ENCODE peak calls at places on chromosomes 4 and X, in six cellular contexts. M, W, C, E, Q and F are unnamed samples.

GRCh38 chrX:114774691-114775090 is 190.8 kb downstream of the HTR2C start:
- DNase-seq in Q (no peak), E (peak), W (no peak), C (peak), M (no peak), F (no peak)

GRCh38 chrX:54786972-54787371 is 11.1 kb downstream of the ITIH6 start:
- DNase-seq in C (peak), M (no peak), Q (no peak), W (no peak), E (peak), F (no peak)

GRCh38 chrX:34653811-34654210 is 3.3 kb downstream of the TMEM47 start:
- DNase-seq in M (no peak), Q (no peak), E (peak), W (peak), C (no peak), F (peak)

GRCh38 chr4:27141530-27141929 is 280.9 kb downstream of the STIM2 start:
- DNase-seq in M (no peak), W (no peak), Q (no peak), E (no peak), C (peak), F (no peak)

GRCh38 chrX:332496-332860 is 13.9 kb upstream of the GTPBP6 start:
- DNase-seq in C (no peak), E (no peak), Q (no peak), W (no peak), M (no peak), F (no peak)

GRCh38 chr4:163558539-163559044 is 64.1 kb downstream of the TMA16 start:
- DNase-seq in C (no peak), E (no peak), W (no peak), Q (no peak), M (no peak), F (peak)

GRCh38 chr4:8009710-8010534 is 70.3 kb upstream of the AFAP1 start:
- DNase-seq in E (no peak), M (no peak), W (no peak), Q (no peak), C (no peak), F (no peak)

GRCh38 chr4:15145709-15146108 is 143.4 kb downstream of the CPEB2 start:
- DNase-seq in C (no peak), M (no peak), W (no peak), Q (no peak), E (no peak), F (no peak)

GRCh38 chrX:141662781-141663180 is 35.8 kb downstream of the SPANXD start:
- DNase-seq in C (no peak), Q (no peak), E (no peak), M (no peak), W (no peak), F (no peak)

GRCh38 chr4:151434183-151434860 is 25.3 kb downstream of the FHIP1A start:
- DNase-seq in C (peak), W (no peak), M (peak), E (no peak), Q (no peak), F (no peak)

GRCh38 chrX:107674480-107675364 is 46.4 kb downstream of the PRPS1 start:
- DNase-seq in C (peak), E (no peak), M (no peak), Q (no peak), W (no peak), F (peak)

GRCh38 chr4:11769425-11769824 is 340.7 kb upstream of the HS3ST1 start:
- DNase-seq in C (no peak), M (peak), Q (no peak), E (no peak), W (no peak), F (peak)

GRCh38 chr4:75180790-75181776 is 248.2 kb downstream of the PARM1 start:
- DNase-seq in E (peak), M (no peak), C (peak), Q (no peak), W (no peak), F (peak)
- H3K4me3 ChIP-seq in E (no peak), M (peak), C (no peak), Q (no peak), W (no peak), F (no peak)

GRCh38 chrX:41596586-41596985 is 92.2 kb upstream of the GPR34 start:
- DNase-seq in M (peak), E (no peak), C (no peak), Q (no peak), W (no peak), F (no peak)

GRCh38 chrX:41603591-41603990 is 85.2 kb upstream of the GPR34 start:
- DNase-seq in E (no peak), Q (no peak), M (no peak), C (no peak), W (no peak), F (no peak)

GRCh38 chrX:41602946-41603345 is 85.8 kb upstream of the GPR34 start:
- DNase-seq in E (no peak), M (peak), W (no peak), C (no peak), Q (no peak), F (no peak)

GRCh38 chrX:41599507-41599906 is 89.3 kb upstream of the GPR34 start:
- DNase-seq in C (no peak), Q (no peak), W (no peak), M (no peak), E (no peak), F (no peak)

GRCh38 chrX:41600266-41600665 is 88.5 kb upstream of the GPR34 start:
- DNase-seq in C (peak), M (peak), E (peak), Q (no peak), W (no peak), F (peak)
- H2AK5ac ChIP-seq in C (no peak), M (no peak), E (no peak), Q (no peak), W (no peak), F (no peak)

GRCh38 chr4:106315968-106316772 is at the start of the genes AIMP1 and TBCK:
- DNase-seq in W (peak), E (peak), C (peak), M (peak), Q (peak), F (peak)
- H4K8ac ChIP-seq in W (peak), E (no peak), C (peak), M (peak), Q (peak), F (peak)

GRCh38 chr4:17616283-17616682 is 1.8 kb downstream of the MED28 start:
- DNase-seq in C (no peak), W (no peak), E (no peak), Q (no peak), M (no peak), F (no peak)
- H3K4me3 ChIP-seq in C (no peak), W (peak), E (no peak), Q (no peak), M (no peak), F (peak)

GRCh38 chrX:21975242-21975641 is 34.7 kb downstream of the SMS start:
- DNase-seq in C (no peak), W (no peak), Q (no peak), E (no peak), M (no peak), F (no peak)

GRCh38 chrX:21974011-21974385 is 33.5 kb downstream of the SMS start:
- DNase-seq in W (no peak), M (no peak), C (peak), E (peak), Q (no peak), F (no peak)

GRCh38 chrX:21978346-21978745 is 37.8 kb downstream of the SMS start:
- DNase-seq in M (no peak), C (no peak), Q (no peak), W (no peak), E (no peak), F (no peak)

GRCh38 chrX:21973321-21974010 is 33.0 kb downstream of the SMS start:
- DNase-seq in C (peak), E (peak), M (no peak), W (no peak), Q (no peak), F (no peak)

GRCh38 chrX:21975827-21976226 is 35.3 kb downstream of the SMS start:
- DNase-seq in M (peak), Q (no peak), C (peak), W (no peak), E (peak), F (peak)
- H2AK5ac ChIP-seq in M (no peak), Q (no peak), C (no peak), W (no peak), E (no peak), F (no peak)

DNA sequence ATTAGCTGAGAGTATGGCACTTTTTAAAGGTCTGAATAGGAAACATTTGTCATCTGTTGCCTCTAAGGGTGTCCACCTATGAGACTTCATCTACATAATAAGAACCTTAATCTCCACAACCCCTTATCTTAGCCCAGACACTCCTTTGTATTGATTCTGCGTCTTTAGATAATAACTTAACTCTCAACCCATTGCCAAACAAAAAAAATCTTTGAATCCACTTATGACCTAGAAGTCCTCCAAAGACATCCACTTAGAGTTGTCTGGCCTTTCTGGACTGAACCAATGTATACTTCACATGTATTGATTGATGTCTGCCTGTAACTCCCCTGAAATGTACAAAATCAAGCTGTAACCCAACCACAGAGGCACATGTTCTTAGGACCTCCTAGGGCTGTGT is 66.0 kb upstream of the CHRNA9 start:
- DNase-seq in C (no peak), Q (no peak), W (no peak), M (no peak), E (no peak), F (no peak)
- H4K8ac ChIP-seq in C (no peak), Q (no peak), W (no peak), M (no peak), E (no peak), F (no peak)

GRCh38 chr4:5357863-5358262 is 306.6 kb downstream of the STK32B start:
- DNase-seq in W (no peak), C (no peak), Q (no peak), E (no peak), M (no peak), F (no peak)
- H3K4me3 ChIP-seq in W (no peak), C (no peak), Q (no peak), E (no peak), M (no peak), F (no peak)

DNA sequence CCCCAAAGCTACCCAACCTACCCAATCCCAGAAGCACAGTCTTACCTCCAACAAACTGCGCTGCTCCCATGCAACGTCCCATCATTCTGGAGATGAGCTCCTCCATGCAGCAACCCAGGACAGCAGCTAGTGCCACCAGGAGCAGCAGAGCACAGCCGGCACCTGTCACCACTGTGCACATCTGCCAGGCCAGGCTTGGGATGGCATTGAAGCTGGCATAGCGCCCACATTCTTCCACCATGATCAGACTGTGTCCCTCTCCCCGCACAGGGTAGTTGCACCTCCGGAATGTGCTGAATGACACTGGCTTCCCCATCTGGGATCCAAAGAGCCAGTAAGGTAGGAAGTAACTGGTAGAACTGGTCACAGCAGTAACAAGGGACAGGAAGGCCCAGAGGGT is 8.8 kb downstream of the LHFPL1 start:
- DNase-seq in E (no peak), M (no peak), Q (no peak), W (no peak), C (no peak), F (no peak)
- H2AK5ac ChIP-seq in E (no peak), M (no peak), Q (no peak), W (no peak), C (no peak), F (no peak)